ENCODE peak calls at places on chromosomes 5 and 9, in nine cellular contexts. A, Z, I, F, S, W, R, Y and B are unnamed samples.

GRCh38 chr5:134648425-134649162 is at the start of gene SEC24A:
- DNase-seq in A (peak), Z (peak), I (peak), F (peak), S (peak), W (peak), R (peak), Y (peak), B (peak)

GRCh38 chr9:130897848-130898551 is 1.4 kb upstream of the QRFP start:
- DNase-seq in A (no peak), Z (no peak), I (no peak), F (no peak), S (peak), W (no peak), R (no peak), Y (no peak), B (no peak)

GRCh38 chr5:24059716-24060115 is 552.3 kb downstream of the PRDM9 start:
- DNase-seq in A (no peak), Z (no peak), I (no peak), F (no peak), S (no peak), W (no peak), R (no peak), Y (no peak), B (no peak)

GRCh38 chr5:111262815-111263214 is 38.6 kb downstream of the CAMK4 start:
- DNase-seq in A (no peak), Z (no peak), I (no peak), F (no peak), S (no peak), W (no peak), R (no peak), Y (no peak), B (no peak)

GRCh38 chr5:122332589-122333555 is 20.8 kb downstream of the SNCAIP start:
- DNase-seq in A (no peak), Z (no peak), I (no peak), F (no peak), S (no peak), W (no peak), R (no peak), Y (no peak), B (no peak)

GRCh38 chr5:9339206-9339818 is 206.6 kb downstream of the SEMA5A start:
- DNase-seq in A (peak), Z (no peak), I (no peak), F (no peak), S (peak), W (no peak), R (peak), Y (no peak), B (no peak)

GRCh38 chr9:2655411-2655901 is 33.9 kb downstream of the VLDLR start:
- DNase-seq in A (peak), Z (peak), I (peak), F (peak), S (no peak), W (peak), R (peak), Y (peak), B (peak)

GRCh38 chr5:163997965-163998364 is 492.5 kb downstream of the MAT2B start:
- DNase-seq in A (no peak), Z (no peak), I (no peak), F (no peak), S (no peak), W (no peak), R (no peak), Y (no peak), B (no peak)

GRCh38 chr9:82354260-82354659 is 365.7 kb downstream of the SPATA31D1 start:
- DNase-seq in A (no peak), Z (no peak), I (peak), F (peak), S (no peak), W (peak), R (peak), Y (peak), B (peak)

GRCh38 chr9:126702501-126703329 is 89.0 kb downstream of the LMX1B start:
- DNase-seq in A (no peak), Z (peak), I (no peak), F (no peak), S (no peak), W (no peak), R (no peak), Y (no peak), B (no peak)

GRCh38 chr5:158320178-158320674 is 461.3 kb upstream of the CLINT1 start:
- DNase-seq in A (no peak), Z (no peak), I (no peak), F (no peak), S (peak), W (no peak), R (no peak), Y (no peak), B (no peak)

GRCh38 chr9:124894741-124895170 is 32.8 kb downstream of the ARPC5L start:
- DNase-seq in A (peak), Z (peak), I (no peak), F (no peak), S (peak), W (peak), R (peak), Y (no peak), B (peak)

GRCh38 chr5:168329302-168329701 is 37.9 kb downstream of the WWC1 start:
- DNase-seq in A (no peak), Z (no peak), I (no peak), F (no peak), S (no peak), W (peak), R (no peak), Y (no peak), B (peak)

GRCh38 chr5:74294231-74294705 is 346.3 kb downstream of the ENC1 start:
- DNase-seq in A (peak), Z (no peak), I (no peak), F (no peak), S (no peak), W (no peak), R (peak), Y (no peak), B (no peak)

GRCh38 chr9:75896193-75896592 is 5.7 kb downstream of the PCSK5 start:
- DNase-seq in A (no peak), Z (no peak), I (no peak), F (no peak), S (no peak), W (no peak), R (peak), Y (no peak), B (no peak)

GRCh38 chr5:171122372-171122771 is 186.7 kb upstream of the TLX3 start:
- DNase-seq in A (peak), Z (no peak), I (no peak), F (no peak), S (peak), W (no peak), R (peak), Y (no peak), B (no peak)

GRCh38 chr9:94922098-94922607 is 195.7 kb downstream of the AOPEP start:
- DNase-seq in A (no peak), Z (no peak), I (peak), F (no peak), S (no peak), W (peak), R (peak), Y (peak), B (peak)

GRCh38 chr9:37029776-37030590 is 4.1 kb downstream of the PAX5 start:
- DNase-seq in A (no peak), Z (no peak), I (no peak), F (no peak), S (no peak), W (no peak), R (no peak), Y (no peak), B (no peak)

GRCh38 chr5:123527190-123527589 is 15.2 kb downstream of the CSNK1G3 start:
- DNase-seq in A (no peak), Z (no peak), I (no peak), F (no peak), S (no peak), W (no peak), R (no peak), Y (no peak), B (no peak)

GRCh38 chr9:8492034-8492433 is 692.5 kb upstream of the DMAC1 start:
- DNase-seq in A (no peak), Z (no peak), I (no peak), F (no peak), S (no peak), W (no peak), R (no peak), Y (no peak), B (no peak)

GRCh38 chr5:159877894-159878448 is 38.3 kb upstream of the ADRA1B start:
- DNase-seq in A (no peak), Z (no peak), I (no peak), F (no peak), S (no peak), W (no peak), R (peak), Y (no peak), B (no peak)

GRCh38 chr9:88831783-88832407 is 159.4 kb upstream of the S1PR3 start:
- DNase-seq in A (peak), Z (no peak), I (no peak), F (no peak), S (no peak), W (no peak), R (no peak), Y (no peak), B (no peak)

GRCh38 chr5:144390133-144390532 is 219.5 kb downstream of the KCTD16 start:
- DNase-seq in A (no peak), Z (no peak), I (no peak), F (no peak), S (peak), W (peak), R (peak), Y (no peak), B (peak)